ENCODE peak calls at places on chromosomes 11 and 22, in six cellular contexts. D is pulmonary artery endothelial cell; B is tibial nerve; R is activated T-cell treated with anti-CD3 and anti-CD28 coated beads, Interleukin-2, amount 50 U/mL, for 1 hour; S is sciatic nerve; C is LoVo. I is an unnamed sample.

GRCh38 chr11:88102595-88102929 is 72.7 kb downstream of the RAB38 start:
- DNase-seq in D (no peak), B (no peak), R (no peak), C (no peak), S (no peak), I (no peak)

GRCh38 chr11:17504330-17505107 is 27.9 kb upstream of the ABCC8 start:
- DNase-seq in C (peak; percentile 60), S (peak; percentile 86), R (peak; percentile 82), B (peak; percentile 78), D (peak; percentile 30), I (peak; percentile 82)

GRCh38 chr11:115498354-115498753 is 5.9 kb downstream of the CADM1 start:
- DNase-seq in D (no peak), B (no peak), C (no peak), R (no peak), S (no peak), I (no peak)

GRCh38 chr11:88655163-88655562 is 317.6 kb upstream of the CTSC start:
- DNase-seq in S (no peak), C (no peak), B (no peak), D (no peak), R (no peak), I (no peak)

GRCh38 chr22:37716708-37717107 is 19.9 kb downstream of the TRIOBP start:
- DNase-seq in R (no peak), C (no peak), D (no peak), B (no peak), S (no peak), I (no peak)

GRCh38 chr11:35588627-35589026 is 29.6 kb upstream of the FJX1 start:
- DNase-seq in D (no peak), S (no peak), C (no peak), R (no peak), B (no peak), I (no peak)

GRCh38 chr11:114215871-114216803 is 80.1 kb upstream of the NNMT start:
- DNase-seq in B (no peak), S (no peak), R (no peak), C (no peak), D (no peak), I (no peak)

GRCh38 chr22:50440544-50441249 is 34.1 kb downstream of the SBF1 start:
- DNase-seq in C (no peak), B (no peak), D (no peak), S (no peak), R (no peak), I (no peak)

GRCh38 chr11:28241760-28242159 is 133.6 kb downstream of the METTL15 start:
- DNase-seq in R (no peak), C (no peak), S (no peak), D (no peak), B (no peak), I (no peak)

GRCh38 chr11:77202941-77203900 is 75.2 kb downstream of the MYO7A start:
- DNase-seq in D (no peak), C (no peak), S (peak; percentile 43), B (no peak), R (peak; percentile 11), I (no peak)

I was measured in ecto neural progenitor cell.